ENCODE peak calls at places on chromosomes 4 and X, in seven cellular contexts. A, C, T, W, N, J and Y are unnamed samples.
A peak's percentile ranks its signal among the peaks of the same experiment; 100 is the strongest.

GRCh38 chrX:147550217-147550616 is 361.5 kb upstream of the FMR1 start:
- DNase-seq in C (no peak), T (no peak), N (no peak), A (no peak), W (no peak), J (no peak), Y (no peak)

GRCh38 chr4:88341227-88342192 is 37.1 kb upstream of the HERC6 start:
- DNase-seq in J (peak; percentile 97), N (no peak), T (peak; percentile 81), W (peak; percentile 57), A (no peak), C (no peak), Y (no peak)

GRCh38 chrX:9147631-9148189 is 113.8 kb upstream of the FAM9B start:
- DNase-seq in C (no peak), T (no peak), A (no peak), J (no peak), N (no peak), W (no peak), Y (no peak)

GRCh38 chrX:147763131-147763530 is 148.6 kb upstream of the FMR1 start:
- DNase-seq in N (no peak), J (no peak), A (no peak), T (no peak), W (no peak), C (no peak), Y (no peak)

GRCh38 chr4:159105063-159105414 is 2.2 kb downstream of the RAPGEF2 start:
- DNase-seq in A (no peak), J (peak; percentile 72), T (no peak), W (no peak), N (no peak), C (no peak), Y (no peak)

GRCh38 chr4:25814737-25815136 is 48.1 kb downstream of the SEL1L3 start:
- DNase-seq in J (no peak), W (no peak), N (no peak), C (no peak), A (no peak), T (no peak), Y (no peak)

GRCh38 chr4:25870081-25870480 is 7.3 kb upstream of the SEL1L3 start:
- DNase-seq in A (no peak), N (no peak), W (no peak), C (no peak), J (no peak), T (no peak), Y (no peak)

GRCh38 chr4:87557348-87557747 is 28.2 kb upstream of the SPARCL1 start:
- DNase-seq in J (no peak), N (no peak), C (no peak), A (no peak), W (peak; percentile 24), T (no peak), Y (no peak)

GRCh38 chr4:153792007-153792892 is 3.4 kb upstream of the SFRP2 start:
- DNase-seq in W (peak; percentile 5), T (no peak), A (no peak), C (peak; percentile 83), N (no peak), J (peak; percentile 82), Y (peak; percentile 74)

GRCh38 chrX:72498782-72499181 is 73.9 kb downstream of the HDAC8 start:
- DNase-seq in N (no peak), T (no peak), W (no peak), C (no peak), A (no peak), J (peak; percentile 16), Y (no peak)

GRCh38 chr4:145557720-145558119 is 61.5 kb upstream of the MMAA start:
- DNase-seq in T (no peak), J (peak; percentile 71), N (peak; percentile 16), W (peak; percentile 45), C (no peak), A (no peak), Y (no peak)

GRCh38 chrX:150575415-150575814 is 7.0 kb downstream of the MTM1 start:
- DNase-seq in J (peak; percentile 55), N (peak; percentile 52), A (peak; percentile 16), W (peak; percentile 36), C (no peak), T (no peak), Y (no peak)

GRCh38 chr4:76624271-76624681 is 189.2 kb downstream of the SHROOM3 start:
- DNase-seq in A (no peak), J (peak; percentile 94), C (no peak), T (peak; percentile 88), W (peak; percentile 35), N (no peak), Y (peak; percentile 91)

GRCh38 chr4:123941306-123941705 is 544.7 kb downstream of the SPRY1 start:
- DNase-seq in A (no peak), C (no peak), W (no peak), T (no peak), N (no peak), J (peak; percentile 30), Y (no peak)

GRCh38 chrX:110383414-110383813 is 24.8 kb downstream of the RTL9 start:
- DNase-seq in C (no peak), J (peak; percentile 64), N (no peak), A (no peak), T (peak; percentile 60), W (no peak), Y (no peak)

GRCh38 chr4:11904991-11905760 is 476.5 kb upstream of the HS3ST1 start:
- DNase-seq in C (peak; percentile 24), T (no peak), A (no peak), N (no peak), W (no peak), J (no peak), Y (no peak)

GRCh38 chrX:73390628-73391567 is 56.0 kb upstream of the CDX4 start:
- DNase-seq in J (no peak), N (no peak), C (no peak), A (no peak), T (no peak), W (no peak), Y (no peak)

DNA sequence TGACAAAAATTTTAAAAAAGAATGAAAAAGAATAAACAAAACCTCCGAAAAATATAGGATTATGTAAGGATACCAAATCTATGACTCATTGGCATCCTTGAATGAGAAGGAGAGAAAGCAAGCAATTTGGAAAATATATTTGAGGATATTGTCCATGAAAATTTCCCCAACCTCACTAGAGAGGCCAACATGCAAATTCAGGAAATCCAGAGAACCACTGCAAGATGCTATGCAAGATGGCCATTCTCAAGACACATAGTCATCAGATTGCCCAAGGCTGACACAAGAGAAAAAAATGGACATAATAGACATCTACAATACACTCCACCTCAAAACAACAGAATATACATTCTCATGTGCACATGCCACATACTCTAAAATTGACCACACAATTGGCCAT is 135.9 kb upstream of the SPANXB1 start:
- DNase-seq in T (no peak), A (no peak), J (no peak), N (no peak), W (no peak), C (no peak), Y (no peak)
- H3K4me3 ChIP-seq in T (no peak overlapping the region), A (no peak overlapping the region), J (no peak overlapping the region), N (no peak overlapping the region), W (no peak overlapping the region), C (no peak overlapping the region), Y (no peak overlapping the region)

GRCh38 chrX:153494061-153494460 is 719 bp upstream of the BGN start:
- DNase-seq in W (no peak), C (no peak), A (no peak), N (no peak), T (no peak), J (peak; percentile 41), Y (no peak)

GRCh38 chrX:153493085-153493484 is 1.7 kb upstream of the BGN start:
- DNase-seq in T (no peak), W (no peak), C (no peak), A (no peak), J (no peak), N (no peak), Y (no peak)

GRCh38 chrX:153495362-153495751 is 577 bp downstream of the BGN start:
- DNase-seq in T (no peak), N (no peak), W (no peak), J (no peak), C (no peak), A (no peak), Y (no peak)

GRCh38 chrX:153495903-153496629 is 1.3 kb downstream of the BGN start:
- DNase-seq in W (no peak), A (no peak), J (no peak), T (no peak), C (no peak), N (no peak), Y (no peak)

DNA sequence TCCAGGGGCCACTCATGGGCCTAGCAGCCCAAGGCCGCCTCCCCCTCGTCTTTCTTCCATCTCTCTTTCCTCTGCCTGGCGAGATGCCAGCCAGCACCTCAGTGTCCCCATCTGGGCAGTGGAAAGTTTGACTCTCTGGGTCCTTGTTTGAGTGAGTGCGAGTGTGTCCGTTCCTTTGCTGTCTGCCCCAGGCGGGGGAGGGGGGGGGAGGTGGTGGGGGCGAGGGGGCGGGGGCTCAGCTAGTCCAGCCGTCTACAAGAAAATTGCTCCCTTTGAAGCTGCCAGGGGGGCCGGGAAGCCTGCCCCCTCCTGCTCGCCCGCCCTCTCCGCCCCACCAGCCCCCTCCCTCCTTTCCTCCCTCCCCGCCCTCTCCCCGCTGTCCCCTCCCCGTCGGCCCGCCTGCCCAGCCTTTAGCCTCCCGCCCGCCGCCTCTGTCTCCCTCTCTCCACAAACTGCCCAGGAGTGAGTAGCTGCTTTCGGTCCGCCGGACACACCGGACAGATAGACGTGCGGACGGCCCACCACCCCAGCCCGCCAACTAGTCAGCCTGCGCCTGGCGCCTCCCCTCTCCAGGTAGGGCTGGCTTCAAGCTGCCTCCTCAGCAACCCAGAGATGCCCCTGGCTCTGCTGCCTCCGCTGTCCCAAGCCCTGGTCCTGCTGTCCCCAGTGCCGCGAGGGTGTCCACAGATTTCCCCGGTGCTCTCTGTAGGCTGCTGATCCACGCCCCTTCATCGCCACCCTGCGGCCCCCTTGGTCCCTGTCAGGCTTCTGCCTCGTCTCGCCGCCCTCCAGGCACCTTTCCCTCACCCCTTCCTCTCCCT is at the start of gene BGN:
- DNase-seq in T (no peak), C (no peak), W (no peak), A (no peak), J (peak; percentile 34), N (no peak), Y (no peak)
- H3K4me3 ChIP-seq in T (peak within 1 kb of the TSS; percentile 72), C (peak within 1 kb of the TSS; percentile 26), W (no peak within 1 kb of the TSS), A (no peak within 1 kb of the TSS), J (peak within 1 kb of the TSS; percentile 54), N (no peak within 1 kb of the TSS), Y (peak within 1 kb of the TSS; percentile 68)

DNA sequence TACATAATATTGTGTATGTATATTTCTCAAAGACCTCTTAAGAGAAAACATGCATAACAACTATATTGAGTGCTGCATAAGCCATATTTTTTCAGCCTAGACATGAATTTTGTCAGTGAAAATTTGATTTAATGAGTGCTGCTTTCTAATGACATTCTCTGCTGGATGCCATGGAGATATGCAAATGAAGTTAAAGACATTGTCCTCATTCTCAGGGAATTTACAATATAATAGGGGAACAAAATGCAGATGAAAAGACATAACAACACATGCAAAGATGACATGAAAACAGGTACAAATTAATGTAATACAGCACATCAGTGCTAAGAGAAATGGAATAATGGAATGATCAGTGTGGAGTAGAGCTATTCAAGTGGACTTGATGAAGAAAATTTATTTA is 118.8 kb downstream of the ATOH1 start:
- DNase-seq in C (no peak), T (no peak), N (no peak), W (no peak), A (no peak), J (no peak), Y (no peak)
- H3K4me3 ChIP-seq in C (no peak overlapping the region), T (no peak overlapping the region), N (no peak overlapping the region), W (no peak overlapping the region), A (no peak overlapping the region), J (no peak overlapping the region), Y (no peak overlapping the region)

GRCh38 chrX:79153348-79153747 is 8.9 kb downstream of the GPR174 start:
- DNase-seq in N (no peak), W (no peak), T (no peak), A (no peak), J (no peak), C (no peak), Y (no peak)

GRCh38 chrX:79146552-79147390 is 2.3 kb downstream of the GPR174 start:
- DNase-seq in N (peak; percentile 36), A (no peak), C (no peak), W (no peak), T (no peak), J (no peak), Y (no peak)

GRCh38 chrX:79147477-79147876 is 3.0 kb downstream of the GPR174 start:
- DNase-seq in T (no peak), A (no peak), W (no peak), N (no peak), C (no peak), J (no peak), Y (no peak)
- H3K4me3 ChIP-seq in T (no peak overlapping the region), A (peak overlapping the region; percentile 99), W (no peak overlapping the region), N (peak overlapping the region; percentile 6), C (no peak overlapping the region), J (no peak overlapping the region), Y (no peak overlapping the region)